ENCODE peak calls at places on chromosomes 2 and 18, in seven cellular contexts. N, W, A, X, V, K and F are unnamed samples.

GRCh38 chr2:254231-254630 is 9.6 kb downstream of the SH3YL1 start:
- DNase-seq in X (no peak), W (no peak), A (no peak), V (no peak), N (no peak), K (no peak), F (no peak)

GRCh38 chr2:1676913-1677832 is 67.1 kb downstream of the PXDN start:
- DNase-seq in K (no peak), A (no peak), V (no peak), X (peak), W (peak), N (no peak), F (no peak)

GRCh38 chr2:42659601-42660000 is 91.2 kb downstream of the MTA3 start:
- DNase-seq in N (no peak), V (peak), A (no peak), X (no peak), W (no peak), K (no peak), F (no peak)

GRCh38 chr18:64134044-64134757 is 14.7 kb downstream of the LINC00305 start:
- DNase-seq in X (no peak), K (no peak), N (no peak), V (peak), A (no peak), W (no peak), F (no peak)

GRCh38 chr2:167294775-167295140 is 406.5 kb downstream of the XIRP2 start:
- DNase-seq in W (no peak), A (peak), V (no peak), X (no peak), K (no peak), N (no peak), F (no peak)

GRCh38 chr2:86072271-86072858 is 33.3 kb downstream of the POLR1A start:
- DNase-seq in A (peak), K (peak), X (peak), N (no peak), V (peak), W (no peak), F (peak)

GRCh38 chr2:214410128-214410775 is 602 bp upstream of the VWC2L start:
- DNase-seq in N (no peak), K (no peak), V (no peak), W (no peak), A (no peak), X (no peak), F (no peak)

GRCh38 chr2:46548103-46548486 is 68.7 kb downstream of the TMEM247 start:
- DNase-seq in X (peak), V (no peak), W (no peak), A (no peak), N (no peak), K (no peak), F (no peak)

GRCh38 chr18:7548721-7549120 is 18.4 kb upstream of the PTPRM start:
- DNase-seq in W (no peak), K (no peak), X (no peak), N (no peak), V (no peak), A (no peak), F (no peak)

GRCh38 chr2:169222665-169223064 is 139.7 kb downstream of the LRP2 start:
- DNase-seq in A (no peak), X (no peak), V (no peak), K (no peak), W (no peak), N (no peak), F (no peak)

GRCh38 chr2:44964704-44965343 is 23.3 kb downstream of the SIX3 start:
- DNase-seq in W (no peak), V (no peak), X (no peak), N (no peak), A (no peak), K (peak), F (no peak)

GRCh38 chr18:58004317-58004716 is 39.7 kb upstream of the NEDD4L start:
- DNase-seq in A (peak), X (no peak), K (no peak), W (no peak), N (no peak), V (peak), F (peak)

GRCh38 chr18:49560277-49561126 is 1.4 kb upstream of the LIPG start:
- DNase-seq in A (no peak), N (no peak), V (no peak), W (peak), X (peak), K (no peak), F (no peak)

GRCh38 chr2:231621051-231621879 is 28.6 kb downstream of the TEX44 start:
- DNase-seq in K (no peak), A (no peak), X (peak), V (no peak), N (no peak), W (no peak), F (no peak)

GRCh38 chr2:158575051-158575635 is 118.4 kb downstream of the PKP4 start:
- DNase-seq in W (no peak), V (peak), N (no peak), A (no peak), X (no peak), K (no peak), F (peak)

GRCh38 chr2:161228511-161229240 is 68.4 kb downstream of the TANK start:
- DNase-seq in N (no peak), W (no peak), V (peak), K (no peak), A (no peak), X (no peak), F (no peak)

GRCh38 chr2:238238766-238239551 is 879 bp downstream of the HES6 start:
- DNase-seq in N (no peak), A (no peak), V (no peak), W (no peak), K (no peak), X (peak), F (no peak)

GRCh38 chr2:118913805-118914645 is 28.0 kb upstream of the MARCO start:
- DNase-seq in A (no peak), N (no peak), V (no peak), W (no peak), X (no peak), K (no peak), F (peak)

GRCh38 chr2:240387669-240388358 is 47.6 kb upstream of the GPC1 start:
- DNase-seq in X (peak), K (no peak), V (peak), A (peak), W (no peak), N (peak), F (peak)

GRCh38 chr2:24517247-24517646 is 26.2 kb downstream of the NCOA1 start:
- DNase-seq in V (no peak), X (no peak), A (no peak), N (no peak), K (no peak), W (no peak), F (no peak)

GRCh38 chr2:190809139-190809764 is 71.4 kb upstream of the GLS start:
- DNase-seq in K (no peak), W (no peak), X (no peak), N (no peak), A (no peak), V (no peak), F (no peak)

GRCh38 chr2:158781562-158781961 is 13.6 kb upstream of the DAPL1 start:
- DNase-seq in W (no peak), V (peak), X (no peak), A (peak), N (no peak), K (no peak), F (peak)

GRCh38 chr2:62199392-62200125 is 3.6 kb downstream of the B3GNT2 start:
- DNase-seq in W (no peak), A (peak), N (no peak), V (no peak), K (no peak), X (no peak), F (peak)

DNA sequence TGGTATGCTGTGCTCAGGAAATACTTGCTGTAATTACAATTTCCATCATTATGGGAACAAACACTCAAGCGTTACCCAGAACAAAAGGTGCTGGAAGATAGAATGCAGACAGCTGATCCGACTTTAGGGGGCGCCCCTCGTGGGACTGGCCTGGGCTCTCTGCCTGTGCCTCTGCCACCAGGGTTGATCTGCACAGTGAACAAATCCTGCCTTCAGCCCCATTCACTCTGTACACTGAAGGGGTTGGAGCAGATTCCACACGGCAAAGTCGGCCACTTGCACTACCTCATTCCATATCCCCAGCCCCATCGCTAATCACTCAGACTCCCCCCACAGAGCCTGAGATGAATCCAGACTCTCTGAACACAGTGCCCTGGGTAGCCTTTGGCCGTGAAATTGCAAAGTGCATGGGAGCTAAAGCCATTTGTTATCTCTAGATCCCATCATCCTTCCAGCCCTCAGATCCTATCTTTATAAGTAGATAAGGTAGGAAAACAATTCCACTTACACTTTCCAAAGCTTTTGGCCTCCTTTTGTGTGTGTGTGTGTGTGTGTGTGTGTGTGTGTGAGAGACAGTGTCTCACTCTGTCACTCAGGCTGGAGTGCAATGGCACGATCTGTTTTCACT is 69.3 kb downstream of the INPP5D start:
- DNase-seq in V (no peak), W (no peak), A (no peak), K (no peak), X (no peak), N (no peak), F (no peak)
- TF ChIP-seq CTCF in V (no peak), W (no peak), A (no peak), K (peak), X (no peak), N (no peak), F (no peak)

GRCh38 chr2:219207884-219208740 is 1.5 kb downstream of the ZFAND2B start:
- DNase-seq in W (peak), X (no peak), K (no peak), V (peak), A (peak), N (no peak), F (peak)
- H3K4me3 ChIP-seq in W (no peak), X (peak), K (peak), V (no peak), A (peak), N (no peak), F (peak)

GRCh38 chr2:109513230-109513629 is 100.5 kb downstream of the SEPTIN10 start:
- DNase-seq in K (no peak), W (no peak), X (no peak), N (no peak), V (no peak), A (no peak), F (no peak)

GRCh38 chr2:109517118-109517889 is 96.5 kb downstream of the SEPTIN10 start:
- DNase-seq in N (no peak), A (no peak), X (peak), V (no peak), K (no peak), W (no peak), F (no peak)

GRCh38 chr2:109514857-109515256 is 98.9 kb downstream of the SEPTIN10 start:
- DNase-seq in X (no peak), N (no peak), A (no peak), W (no peak), K (no peak), V (no peak), F (no peak)

GRCh38 chr2:109513749-109514588 is 99.8 kb downstream of the SEPTIN10 start:
- DNase-seq in K (no peak), V (peak), A (peak), W (no peak), N (peak), X (no peak), F (peak)

DNA sequence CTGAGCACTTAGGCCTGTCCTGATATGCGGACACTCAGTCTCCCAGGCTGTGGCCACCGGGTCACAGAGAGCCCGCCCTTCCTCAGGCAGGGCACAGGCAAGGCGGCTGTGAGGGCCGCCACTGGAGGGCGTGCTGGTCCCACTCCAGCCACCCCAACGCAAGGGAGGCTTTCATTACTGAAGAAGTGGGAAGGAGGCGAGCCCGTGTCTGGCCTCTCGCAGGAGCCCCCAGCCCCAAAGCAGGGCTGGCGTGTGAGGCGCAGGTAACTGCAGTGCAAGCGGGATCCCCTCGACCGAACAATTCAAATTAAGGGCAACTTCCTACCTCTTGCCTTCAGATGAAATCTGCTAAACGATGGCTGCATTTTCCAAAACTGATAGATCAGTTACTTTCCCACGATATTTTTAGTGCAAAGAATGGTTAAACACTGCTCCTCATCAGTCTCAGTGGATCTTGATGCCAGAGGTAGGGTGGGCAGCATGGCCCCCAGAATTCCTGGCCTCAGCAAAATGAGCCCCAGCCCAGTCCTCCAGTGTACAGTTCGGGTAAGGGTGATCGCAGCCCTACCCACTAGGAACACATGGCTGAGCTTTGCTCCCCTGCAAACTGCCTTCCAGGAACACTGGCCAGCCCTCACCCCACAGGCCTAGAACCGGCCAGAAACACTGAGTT is 97.2 kb downstream of the SEPTIN10 start:
- DNase-seq in X (no peak), K (no peak), A (peak), N (no peak), V (no peak), W (no peak), F (no peak)
- TF ChIP-seq CTCF in X (peak), K (peak), A (peak), N (no peak), V (peak), W (no peak), F (peak)

DNA sequence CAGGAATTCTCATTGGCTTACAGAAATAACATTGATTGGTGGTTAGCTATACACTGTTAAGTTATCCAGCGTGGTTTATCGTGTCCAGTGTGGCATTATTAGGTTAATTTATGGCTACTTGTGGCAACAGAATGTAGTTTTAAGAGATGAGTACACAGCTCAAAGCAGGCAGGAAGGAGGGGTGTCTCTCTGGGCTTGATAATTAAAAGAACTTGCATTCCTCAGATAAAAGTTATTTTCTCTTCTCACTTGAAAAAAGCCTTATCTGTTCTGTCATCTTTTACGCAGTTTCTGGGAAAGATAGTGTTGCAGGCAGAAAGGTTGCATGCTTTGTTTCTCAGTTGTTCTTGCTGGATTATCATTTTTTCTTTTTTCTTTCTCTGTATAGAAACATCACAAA is 154.4 kb upstream of the COL3A1 start:
- DNase-seq in K (no peak), W (no peak), N (no peak), V (peak), A (no peak), X (no peak), F (peak)
- H3K4me3 ChIP-seq in K (no peak), W (no peak), N (no peak), V (no peak), A (no peak), X (no peak), F (no peak)

GRCh38 chr18:37249895-37250618 is 315.5 kb downstream of the CELF4 start:
- DNase-seq in A (no peak), N (no peak), W (no peak), K (no peak), X (no peak), V (no peak), F (no peak)

GRCh38 chr18:37251679-37252078 is 313.9 kb downstream of the CELF4 start:
- DNase-seq in V (no peak), K (no peak), W (no peak), X (no peak), A (no peak), N (no peak), F (no peak)

GRCh38 chr18:37248281-37248680 is 317.3 kb downstream of the CELF4 start:
- DNase-seq in K (no peak), X (no peak), N (no peak), V (no peak), W (no peak), A (no peak), F (no peak)

GRCh38 chr18:37247499-37248161 is 318.0 kb downstream of the CELF4 start:
- DNase-seq in K (no peak), V (no peak), X (no peak), W (no peak), N (no peak), A (no peak), F (no peak)

DNA sequence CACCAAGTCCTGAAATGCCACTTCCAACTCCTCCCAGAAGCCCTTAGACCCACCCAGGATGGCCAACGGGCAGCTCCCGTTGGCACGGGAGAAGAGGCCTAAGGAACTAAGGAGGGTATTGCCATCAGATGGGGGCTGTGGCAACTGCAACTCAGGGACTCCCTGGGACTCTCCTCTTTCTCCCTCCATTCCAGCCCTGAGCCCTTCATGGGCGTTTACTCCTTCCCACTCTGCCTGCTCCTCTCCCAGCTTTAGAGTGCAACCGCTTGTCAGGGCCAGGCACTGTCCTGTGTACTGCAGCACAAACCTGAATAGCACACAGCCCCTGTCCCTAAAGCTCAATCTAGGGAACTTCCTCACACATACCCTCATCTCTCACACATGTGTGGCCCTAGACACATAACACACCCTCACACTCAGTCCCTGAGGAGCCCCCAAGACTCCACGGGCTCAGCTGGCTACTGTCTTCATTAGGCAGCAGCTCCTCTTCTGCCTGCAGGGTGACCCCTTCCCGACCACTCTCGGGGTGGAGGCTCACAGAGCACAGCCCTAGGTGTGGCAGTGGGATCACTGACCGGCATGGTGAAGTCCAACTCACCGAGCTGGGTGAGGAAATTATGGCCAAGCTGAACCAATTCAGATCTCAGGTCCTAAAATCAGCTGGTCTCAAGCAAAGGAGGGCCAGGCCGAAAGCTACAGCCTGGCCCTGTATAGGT is 316.3 kb downstream of the CELF4 start:
- DNase-seq in W (no peak), K (no peak), X (no peak), A (no peak), V (no peak), N (no peak), F (no peak)
- TF ChIP-seq CTCF in W (no peak), K (no peak), X (no peak), A (no peak), V (no peak), N (no peak), F (no peak)